ENCODE peak calls at places on chromosome 12, in eight cellular contexts. M is foreskin keratinocyte, D is brain microvascular endothelial cell, I is upper lobe of right lung, F is psoas muscle, X is OCI-LY7, R is IMR-90, G is left lung. B is an unnamed sample.

GRCh38 chr12:57558864-57559263 is 9.0 kb downstream of the KIF5A start:
- DNase-seq in M (no peak), F (no peak), I (no peak), R (no peak), G (no peak), D (no peak), X (no peak), B (no peak)

GRCh38 chr12:85825751-85826150 is 10.5 kb downstream of the RASSF9 start:
- DNase-seq in M (peak; percentile 80), I (no peak), D (no peak), G (no peak), R (no peak), X (no peak), F (no peak), B (no peak)

GRCh38 chr12:7269273-7269672 is 34.6 kb upstream of the ACSM4 start:
- DNase-seq in M (no peak), D (no peak), G (no peak), I (no peak), F (no peak), X (no peak), R (peak; percentile 1), B (no peak)

GRCh38 chr12:101051901-101052550 is 158.0 kb downstream of the SLC5A8 start:
- DNase-seq in M (peak; percentile 79), R (peak; percentile 81), D (peak; percentile 16), F (no peak), G (no peak), X (no peak), I (no peak), B (peak; percentile 82)

GRCh38 chr12:107110519-107110859 is 17.1 kb upstream of the CRY1 start:
- DNase-seq in I (no peak), F (no peak), X (no peak), G (no peak), D (no peak), R (no peak), M (no peak), B (no peak)

GRCh38 chr12:128449146-128449894 is 182.3 kb downstream of the TMEM132C start:
- DNase-seq in D (no peak), I (no peak), M (peak; percentile 53), R (no peak), F (no peak), G (no peak), X (no peak), B (no peak)

GRCh38 chr12:112107728-112108447 is 695 bp downstream of the NAA25 start:
- DNase-seq in R (no peak), G (peak; percentile 50), I (peak; percentile 65), M (no peak), F (peak; percentile 34), D (no peak), X (peak; percentile 51), B (peak; percentile 38)

GRCh38 chr12:20007331-20007730 is 361.0 kb upstream of the PDE3A start:
- DNase-seq in F (no peak), I (no peak), D (peak; percentile 34), R (peak; percentile 21), X (no peak), M (no peak), G (no peak), B (no peak)

GRCh38 chr12:106108187-106108816 is 30.5 kb downstream of the NUAK1 start:
- DNase-seq in G (no peak), M (no peak), R (peak; percentile 65), I (no peak), F (no peak), X (no peak), D (peak; percentile 82), B (no peak)

GRCh38 chr12:32031109-32031508 is 71.9 kb downstream of the RESF1 start:
- DNase-seq in G (no peak), I (no peak), X (peak; percentile 16), D (no peak), M (no peak), R (no peak), F (no peak), B (peak; percentile 98)

GRCh38 chr12:90085491-90086274 is 377.0 kb upstream of the ATP2B1 start:
- DNase-seq in X (no peak), I (no peak), D (no peak), F (no peak), M (no peak), G (no peak), R (peak; percentile 82), B (no peak)

GRCh38 chr12:57161491-57161890 is 14.1 kb upstream of the LRP1-AS start:
- DNase-seq in X (no peak), D (peak; percentile 41), F (no peak), G (no peak), I (no peak), R (peak; percentile 67), M (no peak), B (no peak)

GRCh38 chr12:69897744-69898143 is 72.7 kb downstream of the MYRFL start:
- DNase-seq in D (peak; percentile 83), X (no peak), F (peak; percentile 27), G (no peak), R (peak; percentile 88), I (no peak), M (peak; percentile 88), B (peak; percentile 48)

GRCh38 chr12:16599081-16599480 is 6.9 kb downstream of the LMO3 start:
- DNase-seq in F (no peak), D (no peak), M (no peak), R (no peak), X (no peak), I (no peak), G (no peak), B (no peak)

GRCh38 chr12:132218915-132219314 is 74.7 kb downstream of the NOC4L start:
- DNase-seq in R (no peak), I (peak; percentile 53), F (no peak), X (peak; percentile 55), G (no peak), M (no peak), D (no peak), B (peak; percentile 19)

GRCh38 chr12:40224439-40225291 is at the start of gene LRRK2:
- DNase-seq in M (peak; percentile 30), G (peak; percentile 88), I (peak; percentile 96), D (peak; percentile 1), R (peak; percentile 28), X (peak; percentile 93), F (peak; percentile 84), B (peak; percentile 55)

GRCh38 chr12:442235-442884 is 17.4 kb upstream of the B4GALNT3 start:
- DNase-seq in F (no peak), I (no peak), G (no peak), D (peak; percentile 51), R (peak; percentile 42), M (peak; percentile 26), X (peak; percentile 41), B (peak; percentile 59)

GRCh38 chr12:79927772-79928474 is 7.0 kb downstream of the PPP1R12A start:
- DNase-seq in D (no peak), X (peak; percentile 33), G (no peak), I (no peak), M (peak; percentile 4), F (no peak), R (peak; percentile 23), B (no peak)

GRCh38 chr12:47750229-47750798 is 8.4 kb downstream of the RAPGEF3 start:
- DNase-seq in I (no peak), G (no peak), X (peak; percentile 50), F (no peak), R (no peak), M (no peak), D (no peak), B (no peak)

GRCh38 chr12:64780531-64781373 is 21.5 kb upstream of the GNS start:
- DNase-seq in D (no peak), I (peak; percentile 91), G (peak; percentile 67), R (no peak), X (no peak), M (peak; percentile 18), F (peak; percentile 44), B (peak; percentile 43)

GRCh38 chr12:76480800-76481199 is 78.8 kb downstream of the OSBPL8 start:
- DNase-seq in I (no peak), G (no peak), M (no peak), D (no peak), R (no peak), X (no peak), F (no peak), B (peak; percentile 8)

GRCh38 chr12:52079576-52080402 is at the start of gene SMIM41:
- DNase-seq in M (no peak), F (no peak), R (no peak), X (no peak), G (no peak), I (peak; percentile 71), D (no peak), B (no peak)
- H3K27ac ChIP-seq in M (no peak within 1 kb of the TSS), F (peak within 1 kb of the TSS; percentile 26), R (peak within 1 kb of the TSS; percentile 66), X (peak within 1 kb of the TSS; percentile 84), G (peak within 1 kb of the TSS; percentile 33), I (peak within 1 kb of the TSS; percentile 83), D (no peak within 1 kb of the TSS), B (no peak within 1 kb of the TSS)

GRCh38 chr12:109892165-109892715 is 7.8 kb upstream of the TCHP start:
- DNase-seq in R (no peak), F (no peak), D (no peak), G (no peak), M (no peak), X (no peak), I (no peak), B (no peak)
- H3K27ac ChIP-seq in R (no peak overlapping the region), F (no peak overlapping the region), D (no peak overlapping the region), G (no peak overlapping the region), M (no peak overlapping the region), X (peak overlapping the region; percentile 38), I (no peak overlapping the region), B (no peak overlapping the region)

GRCh38 chr12:113170926-113171325 is 14.4 kb downstream of the DDX54 start:
- DNase-seq in R (no peak), F (no peak), G (no peak), M (no peak), X (no peak), I (no peak), D (no peak), B (no peak)
- H3K27ac ChIP-seq in R (no peak overlapping the region), F (no peak overlapping the region), G (no peak overlapping the region), M (no peak overlapping the region), X (peak overlapping the region; percentile 98), I (no peak overlapping the region), D (no peak overlapping the region), B (no peak overlapping the region)

DNA sequence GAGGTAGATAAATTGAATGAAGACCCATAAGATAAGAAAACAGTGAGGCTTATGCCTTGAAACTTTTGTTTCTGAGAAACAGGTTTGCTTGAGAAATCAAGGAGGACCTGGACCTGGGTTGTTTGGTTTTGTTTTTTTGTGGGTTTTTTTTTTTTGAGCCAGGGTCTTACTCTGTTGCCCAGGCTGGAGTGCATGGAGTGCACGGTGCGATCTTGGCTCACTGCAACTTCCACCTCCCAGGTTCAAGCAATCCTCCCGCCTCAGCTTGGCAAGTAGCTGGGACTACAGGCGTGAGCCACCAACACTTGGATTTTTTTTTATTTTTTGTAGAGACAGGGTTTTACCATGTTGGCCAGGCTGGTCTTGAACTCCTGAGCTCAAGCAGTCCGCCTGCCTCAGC is 9.0 kb upstream of the PPTC7 start:
- DNase-seq in X (no peak), G (no peak), M (no peak), D (no peak), I (no peak), F (no peak), R (no peak), B (no peak)
- H3K27ac ChIP-seq in X (no peak overlapping the region), G (peak overlapping the region; percentile 91), M (no peak overlapping the region), D (no peak overlapping the region), I (peak overlapping the region; percentile 82), F (peak overlapping the region; percentile 81), R (no peak overlapping the region), B (no peak overlapping the region)